ENCODE peak calls at places on chromosomes 11 and 22, in seven cellular contexts. X is HCT116, G is HT1080, J is GM12865, R is NCI-H2081 treated with DMSO at 0.1 percent for 48 hours, A is fibroblast of pulmonary artery, Q is NCI-H524 treated with DMSO at 0.1 percent for 48 hours. U is an unnamed sample.

GRCh38 chr22:22057617-22058378 is 75.2 kb upstream of the TOP3B start:
- DNase-seq in A (no peak), J (no peak), R (no peak), Q (no peak), X (no peak), G (no peak), U (no peak)

GRCh38 chr11:130314184-130314748 is 451 bp downstream of the ZBTB44 start:
- DNase-seq in Q (no peak), A (peak), R (no peak), J (no peak), G (peak), X (peak), U (peak)

GRCh38 chr11:76759092-76759491 is 24.1 kb upstream of the TSKU start:
- DNase-seq in A (no peak), G (no peak), R (no peak), X (no peak), Q (no peak), J (no peak), U (no peak)

GRCh38 chr11:127034973-127035372 is 34.4 kb upstream of the KIRREL3 start:
- DNase-seq in R (no peak), Q (no peak), X (no peak), A (no peak), G (no peak), J (no peak), U (no peak)

GRCh38 chr11:118892515-118892914 is 8.8 kb downstream of the CXCR5 start:
- DNase-seq in A (no peak), X (no peak), Q (no peak), G (no peak), J (peak), R (no peak), U (no peak)

GRCh38 chr22:38153821-38154562 is 27.6 kb downstream of the PLA2G6 start:
- DNase-seq in X (no peak), G (no peak), A (no peak), R (no peak), Q (peak), J (no peak), U (no peak)

GRCh38 chr11:118530683-118531596 is at the start of gene TMEM25:
- DNase-seq in J (peak), Q (no peak), R (no peak), X (no peak), A (peak), G (peak), U (peak)

GRCh38 chr11:126188332-126189108 is 22.9 kb downstream of the RPUSD4 start:
- DNase-seq in X (no peak), R (no peak), J (peak), Q (no peak), A (no peak), G (no peak), U (no peak)

GRCh38 chr22:44392446-44392921 is 79.7 kb upstream of the SHISAL1 start:
- DNase-seq in R (no peak), X (no peak), A (no peak), J (no peak), G (no peak), Q (no peak), U (no peak)

GRCh38 chr11:96306933-96307747 is 35.9 kb downstream of the MAML2 start:
- DNase-seq in J (no peak), G (peak), Q (no peak), R (peak), A (peak), X (peak), U (peak)

GRCh38 chr11:46315033-46315738 is 32.1 kb upstream of the DGKZ start:
- DNase-seq in Q (peak), X (peak), J (peak), A (peak), G (peak), R (no peak), U (peak)

GRCh38 chr11:11973361-11973800 is 35.0 kb downstream of the DKK3 start:
- DNase-seq in G (no peak), J (no peak), X (no peak), Q (no peak), R (no peak), A (peak), U (no peak)

U was measured in erythroblast.